ENCODE peak calls at places on chromosome 9, in nine cellular contexts. A, R, N, G, X, U, L, H and K are unnamed samples.

GRCh38 chr9:407255-407654 is 192.6 kb downstream of the DOCK8 start:
- DNase-seq in A (no peak), R (no peak), N (peak; percentile 18), G (no peak), X (peak; percentile 56), U (no peak), L (no peak), H (no peak), K (no peak)

GRCh38 chr9:18142964-18143363 is 331.0 kb upstream of the ADAMTSL1 start:
- DNase-seq in A (peak; percentile 8), R (no peak), N (no peak), G (no peak), X (peak; percentile 14), U (peak; percentile 61), L (no peak), H (no peak), K (no peak)

GRCh38 chr9:91750343-91750742 is 199.7 kb downstream of the ROR2 start:
- DNase-seq in A (peak; percentile 11), R (no peak), N (no peak), G (no peak), X (peak; percentile 30), U (no peak), L (no peak), H (no peak), K (no peak)

GRCh38 chr9:98158071-98158791 is 34.2 kb downstream of the CORO2A start:
- DNase-seq in A (no peak), R (no peak), N (peak; percentile 78), G (no peak), X (no peak), U (no peak), L (no peak), H (no peak), K (no peak)

GRCh38 chr9:4829956-4830355 is 37.2 kb downstream of the RCL1 start:
- DNase-seq in A (peak; percentile 70), R (no peak), N (no peak), G (no peak), X (no peak), U (no peak), L (no peak), H (no peak), K (no peak)

GRCh38 chr9:86407022-86407421 is 52.8 kb upstream of the TUT7 start:
- DNase-seq in A (peak; percentile 52), R (no peak), N (no peak), G (no peak), X (peak; percentile 39), U (peak; percentile 61), L (no peak), H (no peak), K (peak; percentile 18)

GRCh38 chr9:14306672-14307646 is 7.0 kb downstream of the NFIB start:
- DNase-seq in A (no peak), R (no peak), N (peak; percentile 57), G (no peak), X (no peak), U (no peak), L (no peak), H (no peak), K (no peak)

GRCh38 chr9:125971895-125972729 is 224.9 kb downstream of the PBX3 start:
- DNase-seq in A (no peak), R (no peak), N (peak; percentile 19), G (no peak), X (no peak), U (peak; percentile 64), L (no peak), H (no peak), K (no peak)

GRCh38 chr9:137156567-137157375 is 13.1 kb downstream of the LRRC26 start:
- DNase-seq in A (peak; percentile 48), R (peak; percentile 79), N (peak; percentile 37), G (peak; percentile 44), X (no peak), U (peak; percentile 82), L (peak; percentile 43), H (peak; percentile 89), K (peak; percentile 85)

GRCh38 chr9:86434039-86434726 is 80.0 kb upstream of the TUT7 start:
- DNase-seq in A (peak; percentile 72), R (peak; percentile 48), N (no peak), G (peak; percentile 25), X (peak; percentile 84), U (no peak), L (no peak), H (peak; percentile 57), K (peak; percentile 29)

GRCh38 chr9:117180896-117181456 is 233.9 kb downstream of the ASTN2 start:
- DNase-seq in A (no peak), R (no peak), N (no peak), G (no peak), X (no peak), U (no peak), L (no peak), H (no peak), K (no peak)

GRCh38 chr9:137550958-137551655 is 572 bp upstream of the MRPL41 start:
- DNase-seq in A (peak; percentile 66), R (no peak), N (peak; percentile 28), G (no peak), X (peak; percentile 93), U (no peak), L (no peak), H (no peak), K (peak; percentile 77)

GRCh38 chr9:112380102-112380581 is at the start of gene HSDL2:
- DNase-seq in A (no peak), R (peak; percentile 33), N (no peak), G (peak; percentile 65), X (no peak), U (no peak), L (no peak), H (peak; percentile 36), K (peak; percentile 22)

GRCh38 chr9:98380065-98380681 is 124.7 kb upstream of the TBC1D2 start:
- DNase-seq in A (peak; percentile 85), R (peak; percentile 75), N (no peak), G (no peak), X (peak; percentile 86), U (peak; percentile 83), L (no peak), H (peak; percentile 57), K (no peak)

GRCh38 chr9:31573561-31573960 is 810.9 kb upstream of the ACO1 start:
- DNase-seq in A (no peak), R (no peak), N (no peak), G (no peak), X (no peak), U (no peak), L (no peak), H (no peak), K (no peak)

GRCh38 chr9:119500072-119500771 is 131.0 kb upstream of the BRINP1 start:
- DNase-seq in A (no peak), R (no peak), N (no peak), G (no peak), X (peak; percentile 2), U (peak; percentile 52), L (no peak), H (no peak), K (no peak)

GRCh38 chr9:105243015-105243686 is 1.3 kb upstream of the SLC44A1 start:
- DNase-seq in A (peak; percentile 98), R (no peak), N (no peak), G (no peak), X (peak; percentile 32), U (peak; percentile 45), L (no peak), H (no peak), K (no peak)

GRCh38 chr9:123647145-123647544 is 282.8 kb downstream of the DENND1A start:
- DNase-seq in A (no peak), R (no peak), N (no peak), G (no peak), X (no peak), U (no peak), L (no peak), H (no peak), K (no peak)

GRCh38 chr9:18296702-18297531 is 177.0 kb upstream of the ADAMTSL1 start:
- DNase-seq in A (peak; percentile 76), R (no peak), N (no peak), G (no peak), X (no peak), U (no peak), L (no peak), H (no peak), K (no peak)

GRCh38 chr9:109411818-109412352 is 86.2 kb downstream of the PTPN3 start:
- DNase-seq in A (peak; percentile 46), R (peak; percentile 51), N (no peak), G (no peak), X (peak; percentile 50), U (peak; percentile 75), L (no peak), H (peak; percentile 64), K (no peak)

GRCh38 chr9:71985070-71985956 is 73.9 kb downstream of the C9orf85 start:
- DNase-seq in A (no peak), R (no peak), N (no peak), G (no peak), X (no peak), U (peak; percentile 70), L (no peak), H (no peak), K (no peak)

GRCh38 chr9:69018688-69019087 is 4.8 kb upstream of the PRKACG start:
- DNase-seq in A (no peak), R (no peak), N (peak; percentile 14), G (no peak), X (no peak), U (no peak), L (no peak), H (no peak), K (no peak)

GRCh38 chr9:93259490-93260289 is 75.8 kb downstream of the WNK2 start:
- DNase-seq in A (no peak), R (no peak), N (no peak), G (no peak), X (no peak), U (peak; percentile 41), L (peak; percentile 11), H (peak; percentile 20), K (no peak)

GRCh38 chr9:14296462-14296861 is 17.5 kb downstream of the NFIB start:
- DNase-seq in A (no peak), R (no peak), N (no peak), G (peak; percentile 67), X (no peak), U (no peak), L (no peak), H (no peak), K (no peak)

GRCh38 chr9:137531099-137531765 is 19.0 kb downstream of the PNPLA7 start:
- DNase-seq in A (no peak), R (no peak), N (no peak), G (no peak), X (no peak), U (no peak), L (no peak), H (no peak), K (no peak)

GRCh38 chr9:19408316-19408692 is 505 bp upstream of the ACER2 start:
- DNase-seq in A (no peak), R (no peak), N (peak; percentile 8), G (peak; percentile 82), X (no peak), U (no peak), L (no peak), H (peak; percentile 41), K (no peak)

GRCh38 chr9:126676102-126676684 is 62.5 kb downstream of the LMX1B start:
- DNase-seq in A (no peak), R (no peak), N (no peak), G (no peak), X (no peak), U (peak; percentile 79), L (no peak), H (no peak), K (no peak)

GRCh38 chr9:34374905-34375552 is 1.7 kb downstream of the MYORG start:
- DNase-seq in A (no peak), R (peak; percentile 24), N (peak; percentile 53), G (no peak), X (peak; percentile 73), U (peak; percentile 89), L (no peak), H (no peak), K (peak; percentile 9)

GRCh38 chr9:136614967-136615623 is 47.6 kb upstream of the EGFL7 start:
- DNase-seq in A (no peak), R (no peak), N (no peak), G (no peak), X (no peak), U (peak; percentile 86), L (no peak), H (no peak), K (no peak)

GRCh38 chr9:27925815-27926214 is 352.5 kb upstream of the C9orf72 start:
- DNase-seq in A (no peak), R (no peak), N (peak; percentile 78), G (no peak), X (no peak), U (no peak), L (no peak), H (no peak), K (no peak)

GRCh38 chr9:1032181-1032580 is 18.0 kb upstream of the DMRT2 start:
- DNase-seq in A (no peak), R (no peak), N (peak; percentile 51), G (no peak), X (peak; percentile 97), U (no peak), L (no peak), H (no peak), K (no peak)